ENCODE peak calls at places on chromosome 6, in seven cellular contexts. M, Q, O, X, J, G and B are unnamed samples.

GRCh38 chr6:6725834-6726194 is 137.3 kb downstream of the LY86 start:
- DNase-seq in M (no peak), Q (no peak), O (no peak), X (no peak), J (no peak), G (no peak), B (no peak)

GRCh38 chr6:27893836-27894807 is 18.1 kb downstream of the OR2B2 start:
- DNase-seq in M (peak), Q (peak), O (peak), X (peak), J (peak), G (peak), B (peak)

GRCh38 chr6:2165216-2165725 is 80.1 kb downstream of the GMDS start:
- DNase-seq in M (no peak), Q (no peak), O (no peak), X (no peak), J (no peak), G (no peak), B (no peak)

GRCh38 chr6:136945072-136945471 is 23.0 kb downstream of the SLC35D3 start:
- DNase-seq in M (no peak), Q (no peak), O (no peak), X (no peak), J (no peak), G (no peak), B (no peak)

GRCh38 chr6:166167801-166168615 is at the start of gene TBXT:
- DNase-seq in M (peak), Q (no peak), O (no peak), X (no peak), J (no peak), G (no peak), B (no peak)

GRCh38 chr6:43074847-43075741 is 1.0 kb upstream of the PTK7 start:
- DNase-seq in M (no peak), Q (no peak), O (no peak), X (peak), J (no peak), G (no peak), B (peak)

GRCh38 chr6:169864148-169865030 is 113.0 kb downstream of the ERMARD start:
- DNase-seq in M (no peak), Q (peak), O (no peak), X (no peak), J (peak), G (no peak), B (no peak)

GRCh38 chr6:133193396-133193795 is 47.8 kb upstream of the EYA4 start:
- DNase-seq in M (no peak), Q (no peak), O (no peak), X (no peak), J (no peak), G (no peak), B (no peak)

GRCh38 chr6:5584072-5584471 is 322.8 kb downstream of the FARS2 start:
- DNase-seq in M (no peak), Q (no peak), O (no peak), X (peak), J (no peak), G (peak), B (peak)

GRCh38 chr6:43761666-43762409 is 8.2 kb upstream of the VEGFA start:
- DNase-seq in M (no peak), Q (no peak), O (no peak), X (no peak), J (no peak), G (no peak), B (no peak)

GRCh38 chr6:125747589-125748533 is 1.6 kb upstream of the HEY2 start:
- DNase-seq in M (peak), Q (peak), O (peak), X (no peak), J (peak), G (no peak), B (no peak)

GRCh38 chr6:3316363-3316762 is 57.6 kb downstream of the PSMG4 start:
- DNase-seq in M (no peak), Q (no peak), O (no peak), X (no peak), J (no peak), G (no peak), B (no peak)

GRCh38 chr6:89928604-89929003 is 34.3 kb downstream of the GJA10 start:
- DNase-seq in M (no peak), Q (no peak), O (no peak), X (no peak), J (no peak), G (no peak), B (no peak)

GRCh38 chr6:50966532-50966931 is 147.9 kb downstream of the TFAP2B start:
- DNase-seq in M (no peak), Q (no peak), O (no peak), X (no peak), J (no peak), G (no peak), B (no peak)

GRCh38 chr6:75334266-75335040 is 49.9 kb upstream of the TMEM30A start:
- DNase-seq in M (no peak), Q (no peak), O (peak), X (peak), J (no peak), G (peak), B (peak)

GRCh38 chr6:36075656-36076055 is 48.0 kb downstream of the MAPK14 start:
- DNase-seq in M (no peak), Q (no peak), O (no peak), X (no peak), J (no peak), G (no peak), B (no peak)

GRCh38 chr6:45655630-45656422 is 278.1 kb upstream of the SUPT3H start:
- DNase-seq in M (no peak), Q (no peak), O (no peak), X (peak), J (no peak), G (peak), B (peak)

GRCh38 chr6:47736083-47736700 is 37.8 kb downstream of the ADGRF4 start:
- DNase-seq in M (no peak), Q (no peak), O (no peak), X (no peak), J (no peak), G (no peak), B (peak)

GRCh38 chr6:18362058-18362561 is 25.0 kb upstream of the RNF144B start:
- DNase-seq in M (no peak), Q (no peak), O (no peak), X (peak), J (no peak), G (peak), B (peak)

GRCh38 chr6:66926060-66926459 is 1219.0 kb upstream of the EYS start:
- DNase-seq in M (no peak), Q (no peak), O (no peak), X (no peak), J (no peak), G (no peak), B (peak)

GRCh38 chr6:27250955-27251671 is 3.6 kb downstream of the PRSS16 start:
- DNase-seq in M (peak), Q (peak), O (peak), X (no peak), J (peak), G (no peak), B (no peak)

GRCh38 chr6:87110639-87111038 is 15.7 kb upstream of the CGA start:
- DNase-seq in M (no peak), Q (no peak), O (no peak), X (no peak), J (no peak), G (no peak), B (no peak)

GRCh38 chr6:119495230-119495683 is 145.7 kb upstream of the MAN1A1 start:
- DNase-seq in M (peak), Q (no peak), O (no peak), X (no peak), J (no peak), G (no peak), B (no peak)

GRCh38 chr6:156413156-156413555 is 364.0 kb upstream of the ARID1B start:
- DNase-seq in M (no peak), Q (no peak), O (no peak), X (no peak), J (no peak), G (no peak), B (no peak)

GRCh38 chr6:151325075-151326050 is 66.0 kb downstream of the ZBTB2 start:
- DNase-seq in M (peak), Q (peak), O (peak), X (no peak), J (peak), G (no peak), B (peak)

GRCh38 chr6:36478051-36478526 is 35.3 kb downstream of the KCTD20 start:
- DNase-seq in M (no peak), Q (no peak), O (no peak), X (no peak), J (no peak), G (no peak), B (no peak)